ENCODE peak calls at places on chromosome 4, in ten cellular contexts. Z, Q, Y, P, M, X, D, J, A and W are unnamed samples.

GRCh38 chr4:112214397-112215264 is 17.0 kb upstream of the AP1AR start:
- DNase-seq in Q (no peak), J (peak), Z (peak), Y (no peak), P (no peak), X (no peak), A (no peak), M (peak), D (no peak), W (no peak)

GRCh38 chr4:113328514-113328913 is 279.1 kb downstream of the ANK2 start:
- DNase-seq in J (peak), Z (no peak), M (peak), A (peak), Q (no peak), P (no peak), X (no peak), D (no peak), Y (no peak), W (no peak)

GRCh38 chr4:100517864-100518341 is at the start of gene EMCN:
- DNase-seq in Y (no peak), P (no peak), J (no peak), Q (no peak), A (peak), X (no peak), D (no peak), Z (no peak), M (no peak), W (no peak)

GRCh38 chr4:62709618-62710252 is 1509.6 kb downstream of the ADGRL3 start:
- DNase-seq in Y (no peak), Z (no peak), M (peak), A (no peak), D (no peak), J (no peak), X (peak), Q (no peak), P (no peak), W (no peak)

GRCh38 chr4:1293531-1293941 is 3.8 kb downstream of the MAEA start:
- DNase-seq in M (no peak), X (no peak), D (peak), Q (no peak), Z (no peak), J (no peak), P (peak), A (no peak), Y (peak), W (no peak)

GRCh38 chr4:153426207-153426886 is 39.8 kb upstream of the TMEM131L start:
- DNase-seq in J (no peak), A (no peak), Q (no peak), X (no peak), D (no peak), P (no peak), M (no peak), Z (no peak), Y (no peak), W (no peak)

GRCh38 chr4:73593631-73594241 is 26.5 kb downstream of the RASSF6 start:
- DNase-seq in D (no peak), Y (no peak), M (peak), Q (no peak), A (no peak), X (no peak), J (no peak), Z (peak), P (no peak), W (no peak)

GRCh38 chr4:76607846-76608245 is 172.8 kb downstream of the SHROOM3 start:
- DNase-seq in A (no peak), J (no peak), M (no peak), Y (no peak), D (no peak), X (no peak), P (no peak), Z (no peak), Q (no peak), W (no peak)

GRCh38 chr4:10173039-10173753 is 56.6 kb upstream of the WDR1 start:
- DNase-seq in A (peak), X (no peak), D (no peak), Q (no peak), P (no peak), Z (no peak), Y (no peak), M (no peak), J (no peak), W (peak)

GRCh38 chr4:185591679-185592141 is 56.4 kb upstream of the PDLIM3 start:
- DNase-seq in P (no peak), X (no peak), Z (no peak), Y (no peak), J (no peak), M (peak), Q (no peak), A (no peak), D (no peak), W (no peak)

DNA sequence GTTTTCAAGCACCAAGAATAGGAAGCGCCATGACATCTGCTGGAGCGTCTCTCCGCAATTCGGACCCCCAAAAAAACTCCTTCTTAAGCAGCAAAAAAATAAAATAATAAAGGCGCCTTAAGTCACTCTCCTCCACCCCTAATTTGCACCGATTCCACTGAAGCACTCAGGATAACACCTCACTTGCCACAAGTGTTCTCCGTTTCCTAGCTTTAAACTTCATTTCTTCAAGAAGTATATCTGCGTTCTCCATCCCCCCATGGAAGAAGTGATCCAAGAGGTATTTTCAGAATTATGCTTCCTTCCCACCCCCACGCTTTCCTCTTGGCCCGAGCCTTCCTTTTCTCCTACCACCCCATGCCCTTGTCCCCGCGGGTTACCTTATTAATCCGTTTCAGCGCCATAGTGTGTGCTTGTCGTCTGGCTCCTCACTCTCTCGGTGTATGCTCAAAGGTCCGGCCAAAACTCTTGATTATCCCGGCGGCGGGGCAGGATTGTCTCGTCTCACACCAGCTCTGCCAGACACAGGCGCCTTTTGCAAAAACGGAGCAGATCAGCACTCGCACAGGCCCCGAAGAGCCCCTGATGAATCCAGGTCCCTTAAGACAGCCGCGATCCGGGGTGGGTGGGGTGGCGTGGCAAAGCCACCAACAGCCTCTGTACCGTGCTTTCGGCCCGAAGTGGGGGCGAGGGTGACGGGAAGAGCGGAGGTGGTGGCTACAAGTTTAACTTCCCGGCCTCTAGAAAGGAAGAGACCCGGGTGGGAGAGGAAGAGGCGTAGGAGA is 1.1 kb downstream of the UBE2D3 start:
- DNase-seq in J (no peak), A (no peak), P (no peak), M (no peak), Z (no peak), X (no peak), D (no peak), Q (no peak), Y (peak), W (no peak)
- TF ChIP-seq POLR2A in J (no peak), A (no peak), P (no peak), M (no peak), Z (no peak), X (peak), D (no peak), Q (no peak), Y (no peak), W (no peak)

GRCh38 chr4:98929341-98930267 is 671 bp upstream of the EIF4E start:
- DNase-seq in Z (peak), D (peak), Y (no peak), J (peak), P (peak), M (peak), A (peak), X (peak), Q (no peak), W (peak)
- TF ChIP-seq POLR2A in Z (peak), D (no peak), Y (peak), J (peak), P (peak), M (peak), A (no peak), X (peak), Q (peak), W (no peak)

GRCh38 chr4:169070895-169071218 is 60.8 kb upstream of the CBR4 start:
- DNase-seq in Z (no peak), Y (no peak), X (no peak), A (no peak), J (peak), Q (no peak), P (no peak), D (no peak), M (peak), W (peak)
- TF ChIP-seq POLR2A in Z (no peak), Y (no peak), X (no peak), A (no peak), J (no peak), Q (no peak), P (no peak), D (no peak), M (peak), W (no peak)

DNA sequence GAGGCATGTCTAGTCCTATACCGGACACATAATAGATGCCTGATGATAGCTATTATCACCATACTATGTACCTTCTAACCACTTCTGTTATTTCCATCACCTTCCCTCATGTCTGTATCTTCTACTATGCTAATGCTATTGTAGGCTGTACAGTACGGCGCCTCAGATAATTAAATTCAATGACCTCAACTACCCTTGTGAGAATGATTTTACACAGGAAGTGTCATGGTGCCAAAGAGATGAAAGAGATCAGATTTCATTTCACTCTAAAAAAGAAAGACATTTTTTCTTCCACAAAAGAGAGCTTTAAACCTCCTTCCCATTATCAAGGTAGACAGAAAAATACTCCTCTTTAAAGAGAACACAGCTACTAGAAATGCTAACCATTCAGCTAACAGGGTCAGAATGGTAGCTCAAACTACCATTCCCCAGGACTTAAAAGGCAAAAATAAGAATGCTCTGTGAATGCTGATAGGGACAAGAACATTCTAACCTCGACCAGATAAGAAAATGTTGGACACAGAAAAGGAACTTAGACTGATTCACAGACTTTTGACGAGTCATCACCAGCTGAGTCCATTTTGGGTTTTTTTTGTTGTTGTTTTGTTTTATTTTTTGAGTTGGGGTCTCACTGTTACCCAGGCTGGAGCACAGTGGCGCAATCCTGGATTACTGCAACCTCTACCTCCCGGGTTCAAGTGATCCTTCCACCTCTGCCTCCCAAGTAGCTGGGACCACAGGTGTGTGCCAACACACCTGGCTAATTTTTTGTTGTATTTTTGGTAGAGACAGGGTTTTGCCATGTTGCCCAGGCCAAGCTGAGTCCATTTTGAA is 99.2 kb upstream of the RAPGEF2 start:
- DNase-seq in Z (no peak), A (no peak), J (no peak), P (no peak), X (no peak), M (no peak), D (no peak), Y (no peak), Q (no peak), W (no peak)
- TF ChIP-seq POLR2A in Z (no peak), A (no peak), J (no peak), P (no peak), X (no peak), M (no peak), D (no peak), Y (no peak), Q (no peak), W (no peak)

DNA sequence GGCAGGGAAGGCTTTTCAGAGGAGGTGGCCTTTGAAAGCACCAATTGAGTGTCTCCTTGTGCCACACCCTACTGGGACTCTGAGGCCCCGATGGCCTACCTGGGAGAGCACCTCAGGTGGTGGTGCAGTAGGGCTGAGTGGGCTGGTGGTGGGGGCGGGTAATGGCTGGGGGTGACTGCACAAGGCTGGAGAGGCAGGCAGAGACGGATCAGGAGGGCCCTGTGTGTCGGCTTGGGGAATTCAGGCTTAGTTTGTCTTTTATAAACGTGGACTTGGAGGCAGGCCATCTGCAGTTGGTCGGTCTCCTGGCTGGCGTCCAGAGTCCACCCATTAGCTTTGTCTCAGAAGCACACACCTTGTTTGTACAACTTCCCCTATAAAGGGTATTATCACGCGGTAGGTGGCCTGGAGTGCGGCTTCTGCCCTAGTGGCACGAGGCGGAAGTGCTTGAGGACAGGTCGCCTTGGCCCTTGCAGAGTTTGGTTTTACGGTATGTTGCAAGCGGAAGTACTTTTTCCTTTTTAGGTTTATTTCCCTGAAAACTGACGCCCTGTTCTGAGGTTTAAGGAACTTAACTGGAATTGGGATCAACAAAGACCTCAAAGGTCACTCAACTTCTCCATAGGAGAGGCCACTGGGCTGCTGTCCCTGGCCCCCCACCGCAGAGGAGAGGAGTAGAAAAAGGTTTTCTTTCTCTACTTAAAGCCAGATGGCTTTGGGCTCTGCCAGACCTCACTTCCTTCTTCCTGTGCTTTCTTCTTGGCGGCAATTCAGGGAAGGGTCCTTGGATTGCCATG is 8.0 kb downstream of the TBC1D14 start:
- DNase-seq in X (no peak), J (peak), D (peak), M (peak), Q (no peak), P (peak), Z (peak), Y (no peak), A (peak), W (peak)
- TF ChIP-seq POLR2A in X (no peak), J (no peak), D (no peak), M (no peak), Q (no peak), P (no peak), Z (no peak), Y (no peak), A (no peak), W (no peak)

GRCh38 chr4:183986645-183987528 is 81.8 kb downstream of the STOX2 start:
- DNase-seq in X (no peak), D (no peak), Q (no peak), J (no peak), A (no peak), P (no peak), M (no peak), Z (no peak), Y (no peak), W (no peak)

GRCh38 chr4:183987529-183987946 is 82.4 kb downstream of the STOX2 start:
- DNase-seq in P (no peak), D (peak), Q (no peak), M (no peak), Z (peak), A (peak), J (peak), X (no peak), Y (no peak), W (peak)

GRCh38 chr4:183989471-183989870 is 84.4 kb downstream of the STOX2 start:
- DNase-seq in D (no peak), M (no peak), Z (no peak), P (no peak), A (no peak), J (no peak), Y (no peak), Q (no peak), X (no peak), W (no peak)

GRCh38 chr4:183988874-183989273 is 83.8 kb downstream of the STOX2 start:
- DNase-seq in Y (no peak), Z (no peak), D (no peak), J (no peak), X (no peak), A (no peak), M (no peak), P (no peak), Q (no peak), W (no peak)

DNA sequence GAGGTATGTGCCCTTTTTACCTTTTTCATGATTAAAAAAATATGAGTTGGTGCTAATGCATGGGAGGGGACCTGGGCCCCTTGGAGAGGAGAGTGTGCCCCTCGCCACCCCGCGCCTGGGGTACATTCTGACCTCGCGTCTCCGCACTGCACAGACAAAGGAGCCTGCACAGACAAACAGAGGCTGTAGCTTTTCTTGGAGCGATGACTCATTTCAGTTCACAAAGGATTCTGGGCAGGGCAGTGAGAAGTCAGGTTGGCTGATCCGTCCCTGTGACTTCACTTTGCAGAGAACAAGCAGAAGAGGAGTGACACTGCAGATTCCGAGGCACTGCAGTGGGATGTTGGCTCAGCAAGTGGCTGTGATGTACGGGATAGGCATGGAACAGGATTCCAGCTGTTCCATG is 82.9 kb downstream of the STOX2 start:
- DNase-seq in M (peak), A (peak), J (peak), P (no peak), Q (no peak), X (no peak), Z (peak), D (no peak), Y (no peak), W (peak)
- TF ChIP-seq POLR2A in M (no peak), A (peak), J (peak), P (no peak), Q (no peak), X (no peak), Z (peak), D (no peak), Y (no peak), W (no peak)

GRCh38 chr4:139333046-139333445 is 30.8 kb upstream of the NDUFC1 start:
- DNase-seq in P (no peak), D (no peak), X (no peak), Q (no peak), M (no peak), J (no peak), Z (no peak), A (no peak), Y (no peak), W (no peak)

GRCh38 chr4:139329665-139330200 is 27.5 kb upstream of the NDUFC1 start:
- DNase-seq in X (no peak), M (no peak), P (no peak), Q (no peak), J (no peak), Z (no peak), Y (no peak), A (no peak), D (no peak), W (no peak)

GRCh38 chr4:139324620-139325019 is 22.3 kb upstream of the NDUFC1 start:
- DNase-seq in A (no peak), Z (no peak), D (no peak), M (no peak), P (no peak), Y (no peak), X (no peak), J (no peak), Q (no peak), W (no peak)

GRCh38 chr4:139331185-139331584 is 28.9 kb upstream of the NDUFC1 start:
- DNase-seq in M (no peak), D (no peak), Y (no peak), X (no peak), J (no peak), Z (no peak), P (no peak), A (no peak), Q (no peak), W (no peak)

DNA sequence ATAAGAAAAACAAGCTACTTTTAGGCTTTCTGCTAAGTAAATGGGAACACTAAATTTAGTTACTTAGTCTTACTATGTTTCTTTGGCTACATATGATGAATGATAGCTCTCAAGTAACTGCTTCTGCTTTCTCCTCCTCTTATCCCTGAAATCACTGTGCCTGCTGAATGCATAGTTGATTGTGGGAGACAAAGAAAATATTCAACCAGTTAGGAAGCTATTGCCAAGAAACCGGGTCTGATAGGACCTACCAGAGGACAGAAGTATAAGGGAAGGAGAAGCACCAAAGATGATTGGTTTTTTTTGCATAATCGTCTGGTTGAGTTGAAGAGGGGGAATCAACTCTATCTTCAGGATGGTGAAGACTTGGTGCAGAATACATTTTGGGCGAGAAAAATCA is 28.0 kb upstream of the NDUFC1 start:
- DNase-seq in Q (no peak), P (no peak), Y (no peak), A (no peak), J (no peak), Z (no peak), M (no peak), X (no peak), D (no peak), W (no peak)
- TF ChIP-seq POLR2A in Q (no peak), P (no peak), Y (no peak), A (no peak), J (no peak), Z (no peak), M (no peak), X (no peak), D (no peak), W (no peak)

GRCh38 chr4:123786955-123787354 is 390.4 kb downstream of the SPRY1 start:
- DNase-seq in D (peak), M (no peak), Q (no peak), X (no peak), Y (no peak), J (no peak), P (no peak), Z (no peak), A (peak), W (no peak)
- TF ChIP-seq POLR2A in D (no peak), M (no peak), Q (no peak), X (no peak), Y (no peak), J (no peak), P (no peak), Z (no peak), A (no peak), W (no peak)